ENCODE peak calls at places on chromosomes 2 and 18, in six cellular contexts. O is body of pancreas, I is astrocyte, K is heart right ventricle, B is colonic mucosa, W is heart left ventricle. D is an unnamed sample.

GRCh38 chr2:199932312-199932855 is 21.3 kb downstream of the C2orf69 start:
- DNase-seq in O (no peak), W (no peak), K (no peak), I (peak; percentile 50), B (no peak), D (no peak)

GRCh38 chr2:204024503-204024902 is 87.9 kb downstream of the ICOS start:
- DNase-seq in W (no peak), B (peak; percentile 34), I (peak; percentile 13), K (no peak), O (peak; percentile 14), D (no peak)

GRCh38 chr2:219500135-219500534 is 1.4 kb downstream of the GMPPA start:
- DNase-seq in B (no peak), O (no peak), K (no peak), I (peak; percentile 32), W (no peak), D (no peak)

GRCh38 chr18:45370190-45371010 is 244.9 kb upstream of the SLC14A2 start:
- DNase-seq in O (no peak), I (peak; percentile 66), K (no peak), W (no peak), B (no peak), D (no peak)

GRCh38 chr2:106184394-106184793 is 9.7 kb downstream of the UXS1 start:
- DNase-seq in B (no peak), W (no peak), O (no peak), K (no peak), I (no peak), D (no peak)

GRCh38 chr2:205609036-205609607 is 73.2 kb upstream of the NRP2 start:
- DNase-seq in B (no peak), W (no peak), K (no peak), I (no peak), O (no peak), D (no peak)

GRCh38 chr18:14948163-14948540 is 200.2 kb downstream of the ANKRD30B start:
- DNase-seq in O (no peak), W (no peak), I (no peak), K (no peak), B (no peak), D (no peak)

GRCh38 chr18:51513525-51513924 is 316.0 kb upstream of the MEX3C start:
- DNase-seq in W (no peak), I (no peak), B (no peak), K (no peak), O (no peak), D (no peak)

GRCh38 chr2:96697476-96697875 is 42.4 kb downstream of the LMAN2L start:
- DNase-seq in B (no peak), I (no peak), O (no peak), W (no peak), K (no peak), D (no peak)

GRCh38 chr2:38394903-38395341 is 17.8 kb upstream of the ATL2 start:
- DNase-seq in K (no peak), O (no peak), I (peak; percentile 83), B (no peak), W (no peak), D (no peak)

GRCh38 chr2:11430729-11431128 is 35.2 kb downstream of the E2F6 start:
- DNase-seq in B (no peak), I (no peak), K (no peak), O (no peak), W (no peak), D (no peak)

GRCh38 chr18:34729740-34730338 is 19.7 kb downstream of the DTNA start:
- DNase-seq in I (no peak), B (no peak), K (no peak), O (no peak), W (no peak), D (no peak)

GRCh38 chr2:37585982-37586621 is 85.3 kb downstream of the CDC42EP3 start:
- DNase-seq in W (no peak), K (no peak), O (peak; percentile 37), I (peak; percentile 98), B (peak; percentile 44), D (no peak)

GRCh38 chr2:119700866-119701265 is 21.9 kb downstream of the TMEM177 start:
- DNase-seq in W (no peak), O (no peak), I (no peak), B (no peak), K (no peak), D (no peak)

GRCh38 chr18:34650121-34650545 is 60.0 kb upstream of the DTNA start:
- DNase-seq in O (peak; percentile 15), B (no peak), K (no peak), W (no peak), I (peak; percentile 84), D (no peak)

GRCh38 chr2:173087214-173087581 is 11.6 kb downstream of the MAP3K20 start:
- DNase-seq in B (no peak), K (no peak), I (peak; percentile 52), W (no peak), O (no peak), D (no peak)

GRCh38 chr2:173086518-173087213 is 11.0 kb downstream of the MAP3K20 start:
- DNase-seq in O (no peak), K (no peak), W (no peak), I (no peak), B (no peak), D (no peak)

GRCh38 chr2:173090291-173090877 is 14.7 kb downstream of the MAP3K20 start:
- DNase-seq in I (peak; percentile 75), O (no peak), K (peak; percentile 17), B (no peak), W (peak; percentile 46), D (no peak)

GRCh38 chr2:173090973-173091660 is 15.5 kb downstream of the MAP3K20 start:
- DNase-seq in K (peak; percentile 16), I (no peak), W (peak; percentile 35), O (no peak), B (no peak), D (no peak)

GRCh38 chr2:173087793-173088493 is 12.3 kb downstream of the MAP3K20 start:
- DNase-seq in W (no peak), O (no peak), I (no peak), B (no peak), K (no peak), D (no peak)
- H3K27ac ChIP-seq in W (peak overlapping the region; percentile 83), O (no peak overlapping the region), I (no peak overlapping the region), B (no peak overlapping the region), K (peak overlapping the region; percentile 75), D (no peak overlapping the region)

DNA sequence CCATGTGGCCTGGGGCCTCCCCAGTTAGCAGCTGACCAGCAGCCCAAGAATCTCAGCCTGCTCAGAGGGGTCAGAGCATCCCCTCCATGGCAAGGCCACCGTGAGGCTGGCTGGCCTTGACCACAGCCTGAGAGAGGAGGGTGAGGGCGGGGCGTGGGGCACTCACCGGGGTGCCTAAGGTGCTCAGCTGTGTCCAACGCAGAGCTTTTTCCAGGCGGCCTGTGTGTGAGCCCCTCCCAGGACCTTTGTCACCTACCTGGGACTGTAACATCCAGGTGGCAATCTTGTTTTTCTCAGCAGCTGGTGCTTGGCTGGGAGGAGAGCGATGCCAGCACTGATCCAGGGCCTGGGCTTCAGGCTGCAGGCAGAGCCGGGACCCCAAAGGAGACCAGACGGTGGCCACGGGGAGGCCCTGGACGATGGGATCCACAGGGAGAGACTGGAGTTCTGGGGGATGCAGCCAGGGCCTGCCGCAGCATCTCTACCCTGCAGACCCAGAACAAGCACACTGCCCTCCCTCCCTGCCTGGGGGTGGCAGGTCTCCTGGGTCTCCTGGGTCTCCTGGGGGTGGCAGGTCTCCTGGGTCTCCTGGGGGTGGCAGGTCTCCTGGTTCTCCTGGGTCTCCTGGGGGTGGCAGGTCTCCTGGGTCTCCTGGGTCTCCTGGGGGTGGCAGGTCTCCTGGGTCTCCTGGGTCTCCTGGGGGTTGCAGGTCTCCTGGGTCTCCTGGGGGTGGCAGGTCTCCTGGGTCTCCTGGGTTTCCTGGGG is 12.3 kb downstream of the SNED1 start:
- DNase-seq in K (no peak), W (peak; percentile 15), I (no peak), O (peak; percentile 6), B (no peak), D (peak; percentile 34)
- H3K27ac ChIP-seq in K (peak overlapping the region; percentile 41), W (no peak overlapping the region), I (no peak overlapping the region), O (peak overlapping the region; percentile 89), B (no peak overlapping the region), D (peak overlapping the region; percentile 65)

GRCh38 chr2:173002751-173003541 is 72.7 kb upstream of the MAP3K20 start:
- DNase-seq in W (no peak), K (no peak), I (no peak), B (no peak), O (peak; percentile 24), D (no peak)
- H3K27ac ChIP-seq in W (no peak overlapping the region), K (no peak overlapping the region), I (no peak overlapping the region), B (no peak overlapping the region), O (no peak overlapping the region), D (no peak overlapping the region)

GRCh38 chr2:54561795-54562592 is 105.9 kb downstream of the SPTBN1 start:
- DNase-seq in K (no peak), O (no peak), I (no peak), B (no peak), W (no peak), D (no peak)
- H3K27ac ChIP-seq in K (peak overlapping the region; percentile 85), O (peak overlapping the region; percentile 35), I (no peak overlapping the region), B (no peak overlapping the region), W (no peak overlapping the region), D (no peak overlapping the region)

GRCh38 chr2:208099682-208100081 is 24.6 kb downstream of the CRYGD start:
- DNase-seq in O (no peak), I (no peak), W (no peak), K (no peak), B (no peak), D (no peak)
- H3K27ac ChIP-seq in O (no peak overlapping the region), I (no peak overlapping the region), W (no peak overlapping the region), K (no peak overlapping the region), B (no peak overlapping the region), D (no peak overlapping the region)

GRCh38 chr2:238433941-238434845 is 7.5 kb downstream of the ASB1 start:
- DNase-seq in I (peak; percentile 95), W (no peak), K (no peak), O (no peak), B (no peak), D (no peak)
- H3K27ac ChIP-seq in I (peak overlapping the region; percentile 100), W (no peak overlapping the region), K (no peak overlapping the region), O (no peak overlapping the region), B (no peak overlapping the region), D (no peak overlapping the region)

GRCh38 chr18:24065942-24066341 is 51.4 kb downstream of the TTC39C start:
- DNase-seq in B (no peak), I (peak; percentile 23), O (no peak), K (no peak), W (no peak), D (no peak)

GRCh38 chr18:24060644-24061043 is 46.1 kb downstream of the TTC39C start:
- DNase-seq in I (no peak), W (no peak), K (no peak), B (no peak), O (no peak), D (no peak)

GRCh38 chr18:24068945-24069693 is 54.6 kb downstream of the TTC39C start:
- DNase-seq in K (no peak), W (no peak), O (no peak), B (no peak), I (no peak), D (no peak)

GRCh38 chr18:24063121-24063731 is 48.7 kb downstream of the TTC39C start:
- DNase-seq in O (no peak), K (no peak), W (no peak), B (no peak), I (peak; percentile 71), D (no peak)

DNA sequence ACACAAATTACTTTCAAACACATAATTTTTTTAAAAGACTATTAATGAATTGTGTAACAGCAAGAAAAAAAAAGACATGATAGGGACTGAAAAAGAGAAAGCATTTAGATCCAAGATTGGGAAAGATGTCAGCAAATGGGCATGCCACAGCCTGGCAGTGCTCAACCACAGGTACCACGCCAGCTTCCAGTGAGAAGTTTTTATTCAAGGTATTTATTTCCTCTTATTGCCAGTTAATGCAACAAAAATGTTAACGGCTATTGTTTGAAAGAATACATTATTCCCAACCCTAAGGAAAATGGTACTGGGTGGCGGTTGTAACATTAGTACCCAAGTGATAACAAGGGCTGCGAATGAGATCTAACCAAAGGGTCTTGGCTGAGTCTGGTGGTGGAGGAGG is 50.1 kb downstream of the TTC39C start:
- DNase-seq in W (no peak), K (no peak), O (no peak), B (no peak), I (no peak), D (no peak)
- H3K27ac ChIP-seq in W (no peak overlapping the region), K (no peak overlapping the region), O (no peak overlapping the region), B (no peak overlapping the region), I (no peak overlapping the region), D (no peak overlapping the region)